ENCODE peak calls at places on chromosome 2, in eight cellular contexts. One of them, this sample, is unnamed.

GRCh38 chr2:43047187-43047780 is 179.1 kb downstream of the ZFP36L2 start:
- DNase-seq in non-pigmented ciliary epithelial cell: no peak
- DNase-seq in naive thymus-derived CD4-positive, alpha-beta T cell: no peak
- DNase-seq in SW480: no peak
- DNase-seq in stimulated activated CD8-positive, alpha-beta memory T cell treated with anti-CD3 and anti-CD28 coated beads, Interleukin-15, amount 100 ng/mL, for 24 hours: no peak
- DNase-seq in activated CD8-positive, alpha-beta memory T cell treated with anti-CD3 and anti-CD28 coated beads for 48 hours: no peak
- DNase-seq in EL: no peak
- DNase-seq in HuH-7: no peak
- DNase-seq in this sample: no peak

GRCh38 chr2:218026676-218027425 is 24.1 kb upstream of the TNS1 start:
- DNase-seq in non-pigmented ciliary epithelial cell: no peak
- DNase-seq in naive thymus-derived CD4-positive, alpha-beta T cell: no peak
- DNase-seq in SW480: no peak
- DNase-seq in stimulated activated CD8-positive, alpha-beta memory T cell treated with anti-CD3 and anti-CD28 coated beads, Interleukin-15, amount 100 ng/mL, for 24 hours: no peak
- DNase-seq in activated CD8-positive, alpha-beta memory T cell treated with anti-CD3 and anti-CD28 coated beads for 48 hours: no peak
- DNase-seq in EL: no peak
- DNase-seq in HuH-7: no peak
- DNase-seq in this sample: no peak

GRCh38 chr2:19819097-19820065 is 82.4 kb downstream of the TTC32 start:
- DNase-seq in non-pigmented ciliary epithelial cell: peak; percentile 59
- DNase-seq in naive thymus-derived CD4-positive, alpha-beta T cell: no peak
- DNase-seq in SW480: no peak
- DNase-seq in stimulated activated CD8-positive, alpha-beta memory T cell treated with anti-CD3 and anti-CD28 coated beads, Interleukin-15, amount 100 ng/mL, for 24 hours: no peak
- DNase-seq in activated CD8-positive, alpha-beta memory T cell treated with anti-CD3 and anti-CD28 coated beads for 48 hours: no peak
- DNase-seq in EL: peak; percentile 99
- DNase-seq in HuH-7: no peak
- DNase-seq in this sample: peak; percentile 20

GRCh38 chr2:169139145-169139544 is 69.8 kb downstream of the DHRS9 start:
- DNase-seq in non-pigmented ciliary epithelial cell: no peak
- DNase-seq in naive thymus-derived CD4-positive, alpha-beta T cell: no peak
- DNase-seq in SW480: no peak
- DNase-seq in stimulated activated CD8-positive, alpha-beta memory T cell treated with anti-CD3 and anti-CD28 coated beads, Interleukin-15, amount 100 ng/mL, for 24 hours: no peak
- DNase-seq in activated CD8-positive, alpha-beta memory T cell treated with anti-CD3 and anti-CD28 coated beads for 48 hours: no peak
- DNase-seq in EL: no peak
- DNase-seq in HuH-7: no peak
- DNase-seq in this sample: no peak

GRCh38 chr2:32864337-32864736 is 82.4 kb upstream of the LTBP1 start:
- DNase-seq in non-pigmented ciliary epithelial cell: peak; percentile 35
- DNase-seq in naive thymus-derived CD4-positive, alpha-beta T cell: no peak
- DNase-seq in SW480: no peak
- DNase-seq in stimulated activated CD8-positive, alpha-beta memory T cell treated with anti-CD3 and anti-CD28 coated beads, Interleukin-15, amount 100 ng/mL, for 24 hours: no peak
- DNase-seq in activated CD8-positive, alpha-beta memory T cell treated with anti-CD3 and anti-CD28 coated beads for 48 hours: no peak
- DNase-seq in EL: peak; percentile 83
- DNase-seq in HuH-7: no peak
- DNase-seq in this sample: no peak

GRCh38 chr2:178377046-178377445 is 73.9 kb downstream of the PRKRA start:
- DNase-seq in non-pigmented ciliary epithelial cell: no peak
- DNase-seq in naive thymus-derived CD4-positive, alpha-beta T cell: no peak
- DNase-seq in SW480: no peak
- DNase-seq in stimulated activated CD8-positive, alpha-beta memory T cell treated with anti-CD3 and anti-CD28 coated beads, Interleukin-15, amount 100 ng/mL, for 24 hours: no peak
- DNase-seq in activated CD8-positive, alpha-beta memory T cell treated with anti-CD3 and anti-CD28 coated beads for 48 hours: no peak
- DNase-seq in EL: no peak
- DNase-seq in HuH-7: no peak
- DNase-seq in this sample: no peak

GRCh38 chr2:53641290-53641689 is 126.3 kb upstream of the CHAC2 start:
- DNase-seq in non-pigmented ciliary epithelial cell: no peak
- DNase-seq in naive thymus-derived CD4-positive, alpha-beta T cell: no peak
- DNase-seq in SW480: no peak
- DNase-seq in stimulated activated CD8-positive, alpha-beta memory T cell treated with anti-CD3 and anti-CD28 coated beads, Interleukin-15, amount 100 ng/mL, for 24 hours: no peak
- DNase-seq in activated CD8-positive, alpha-beta memory T cell treated with anti-CD3 and anti-CD28 coated beads for 48 hours: no peak
- DNase-seq in EL: no peak
- DNase-seq in HuH-7: no peak
- DNase-seq in this sample: no peak

GRCh38 chr2:217204358-217204757 is 344.5 kb upstream of the TNP1 start:
- DNase-seq in non-pigmented ciliary epithelial cell: peak; percentile 32
- DNase-seq in naive thymus-derived CD4-positive, alpha-beta T cell: no peak
- DNase-seq in SW480: no peak
- DNase-seq in stimulated activated CD8-positive, alpha-beta memory T cell treated with anti-CD3 and anti-CD28 coated beads, Interleukin-15, amount 100 ng/mL, for 24 hours: no peak
- DNase-seq in activated CD8-positive, alpha-beta memory T cell treated with anti-CD3 and anti-CD28 coated beads for 48 hours: no peak
- DNase-seq in EL: peak; percentile 70
- DNase-seq in HuH-7: no peak
- DNase-seq in this sample: no peak

GRCh38 chr2:64750001-64750816 is 96.5 kb upstream of the SERTAD2 start:
- DNase-seq in non-pigmented ciliary epithelial cell: no peak
- DNase-seq in naive thymus-derived CD4-positive, alpha-beta T cell: peak; percentile 20
- DNase-seq in SW480: peak; percentile 57
- DNase-seq in stimulated activated CD8-positive, alpha-beta memory T cell treated with anti-CD3 and anti-CD28 coated beads, Interleukin-15, amount 100 ng/mL, for 24 hours: peak; percentile 6
- DNase-seq in activated CD8-positive, alpha-beta memory T cell treated with anti-CD3 and anti-CD28 coated beads for 48 hours: no peak
- DNase-seq in EL: peak; percentile 60
- DNase-seq in HuH-7: peak; percentile 39
- DNase-seq in this sample: peak; percentile 65

GRCh38 chr2:173134703-173135102 is 59.1 kb downstream of the MAP3K20 start:
- DNase-seq in non-pigmented ciliary epithelial cell: no peak
- DNase-seq in naive thymus-derived CD4-positive, alpha-beta T cell: no peak
- DNase-seq in SW480: no peak
- DNase-seq in stimulated activated CD8-positive, alpha-beta memory T cell treated with anti-CD3 and anti-CD28 coated beads, Interleukin-15, amount 100 ng/mL, for 24 hours: no peak
- DNase-seq in activated CD8-positive, alpha-beta memory T cell treated with anti-CD3 and anti-CD28 coated beads for 48 hours: no peak
- DNase-seq in EL: no peak
- DNase-seq in HuH-7: no peak
- DNase-seq in this sample: no peak

GRCh38 chr2:63786506-63786905 is 55.2 kb upstream of the UGP2 start:
- DNase-seq in non-pigmented ciliary epithelial cell: no peak
- DNase-seq in naive thymus-derived CD4-positive, alpha-beta T cell: no peak
- DNase-seq in SW480: no peak
- DNase-seq in stimulated activated CD8-positive, alpha-beta memory T cell treated with anti-CD3 and anti-CD28 coated beads, Interleukin-15, amount 100 ng/mL, for 24 hours: no peak
- DNase-seq in activated CD8-positive, alpha-beta memory T cell treated with anti-CD3 and anti-CD28 coated beads for 48 hours: no peak
- DNase-seq in EL: no peak
- DNase-seq in HuH-7: no peak
- DNase-seq in this sample: no peak

This sample was measured in SK-MEL-5.